ENCODE peak calls at places on chromosomes 13 and 19, in six cellular contexts. Q, Z, N, P, C and A are unnamed samples.

GRCh38 chr19:51060336-51060735 is 4.6 kb downstream of the KLK13 start:
- DNase-seq in Q (no peak), Z (no peak), N (no peak), P (no peak), C (no peak), A (no peak)

GRCh38 chr13:31314961-31315360 is 115.2 kb downstream of the B3GLCT start:
- DNase-seq in Q (no peak), Z (no peak), N (no peak), P (no peak), C (no peak), A (no peak)

GRCh38 chr13:83340170-83340569 is 542.1 kb downstream of the SLITRK1 start:
- DNase-seq in Q (no peak), Z (no peak), N (no peak), P (no peak), C (no peak), A (no peak)

GRCh38 chr13:76856141-76856571 is 30.0 kb downstream of the KCTD12 start:
- DNase-seq in Q (no peak), Z (no peak), N (peak), P (no peak), C (peak), A (peak)

GRCh38 chr13:66353664-66354063 is 876.5 kb downstream of the PCDH9 start:
- DNase-seq in Q (no peak), Z (no peak), N (no peak), P (peak), C (peak), A (peak)

GRCh38 chr19:30293051-30293785 is 79.0 kb upstream of the ZNF536 start:
- DNase-seq in Q (no peak), Z (no peak), N (no peak), P (no peak), C (no peak), A (no peak)

GRCh38 chr13:91167706-91168459 is 179.6 kb upstream of the MIR17HG start:
- DNase-seq in Q (no peak), Z (no peak), N (no peak), P (no peak), C (no peak), A (no peak)

GRCh38 chr19:30479657-30480056 is 107.5 kb downstream of the ZNF536 start:
- DNase-seq in Q (no peak), Z (no peak), N (no peak), P (no peak), C (no peak), A (no peak)

GRCh38 chr13:99265162-99265822 is 7.1 kb upstream of the GPR18 start:
- DNase-seq in Q (no peak), Z (no peak), N (peak), P (no peak), C (no peak), A (no peak)

GRCh38 chr19:17289489-17289888 is 7.8 kb downstream of the ANKLE1 start:
- DNase-seq in Q (no peak), Z (peak), N (peak), P (peak), C (peak), A (peak)

DNA sequence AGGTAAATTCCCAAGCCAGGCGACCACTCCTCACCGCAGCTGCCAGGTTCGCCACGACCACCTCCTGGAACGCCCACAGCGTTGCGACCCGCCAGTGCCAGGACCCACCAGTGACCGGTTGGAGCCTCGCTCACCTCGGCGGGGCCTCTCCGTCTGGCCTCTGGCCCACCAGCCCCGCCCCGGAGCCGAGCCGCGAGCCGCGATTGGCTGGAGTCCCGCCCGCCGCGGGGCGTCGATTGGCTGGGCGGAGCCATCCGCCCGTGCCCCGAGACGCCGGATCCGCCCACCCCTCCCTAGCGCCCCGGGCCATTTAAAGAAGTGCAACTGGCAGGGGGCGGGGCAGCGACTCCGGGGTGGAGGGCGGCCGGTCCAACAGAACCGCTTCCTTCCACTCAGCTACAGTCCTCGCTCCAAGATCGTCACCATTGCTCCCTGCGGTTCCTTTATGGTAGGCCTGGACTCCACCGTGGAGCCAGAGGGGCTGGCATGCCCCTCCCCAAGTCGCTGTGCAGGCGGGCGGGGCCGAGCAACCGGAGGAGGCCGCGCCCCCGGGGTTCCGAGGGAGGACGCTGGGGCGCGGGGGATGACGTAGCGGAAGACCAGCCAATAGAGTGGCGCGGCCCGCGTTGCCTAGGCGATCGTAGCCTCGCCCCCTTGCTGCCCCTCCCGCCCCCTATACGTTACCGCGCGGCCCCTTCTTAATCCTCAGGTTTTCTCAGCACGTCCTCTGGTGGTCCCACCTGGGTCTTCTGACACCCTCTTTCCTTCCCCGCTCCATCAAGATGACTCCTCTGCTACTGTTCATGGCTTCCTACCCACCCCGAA is at the start of gene SERTAD3:
- DNase-seq in Q (peak), Z (peak), N (peak), P (peak), C (peak), A (peak)
- TF ChIP-seq CTCF in Q (no peak), Z (no peak), N (peak), P (peak), C (peak), A (peak)

DNA sequence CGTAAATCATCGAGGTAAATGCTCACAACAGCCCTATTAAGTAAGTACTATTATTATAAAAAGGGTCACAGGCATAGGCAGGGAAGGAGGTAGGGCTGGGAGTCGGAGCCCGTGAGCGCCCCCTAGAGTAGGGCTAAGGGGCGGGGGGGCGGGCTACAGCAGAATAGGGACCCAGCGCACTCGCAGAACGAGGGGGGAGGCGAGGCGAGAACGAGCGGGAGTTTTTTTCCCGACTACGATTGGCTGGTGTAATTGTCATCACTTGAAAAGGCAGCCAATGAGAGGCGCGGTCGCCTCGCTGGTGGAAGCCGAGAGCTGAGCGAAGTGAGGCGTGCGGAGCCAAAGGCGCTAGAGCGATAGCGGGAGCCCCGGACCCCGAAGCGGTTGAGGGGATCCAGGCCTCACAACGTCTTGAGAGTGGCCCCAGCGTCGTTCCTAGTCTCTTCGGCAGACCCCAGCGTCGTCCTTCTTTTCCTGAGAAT is 24.2 kb downstream of the KEAP1 start:
- DNase-seq in Q (peak), Z (peak), N (peak), P (peak), C (peak), A (peak)
- TF ChIP-seq CTCF in Q (peak), Z (peak), N (peak), P (peak), C (peak), A (peak)

DNA sequence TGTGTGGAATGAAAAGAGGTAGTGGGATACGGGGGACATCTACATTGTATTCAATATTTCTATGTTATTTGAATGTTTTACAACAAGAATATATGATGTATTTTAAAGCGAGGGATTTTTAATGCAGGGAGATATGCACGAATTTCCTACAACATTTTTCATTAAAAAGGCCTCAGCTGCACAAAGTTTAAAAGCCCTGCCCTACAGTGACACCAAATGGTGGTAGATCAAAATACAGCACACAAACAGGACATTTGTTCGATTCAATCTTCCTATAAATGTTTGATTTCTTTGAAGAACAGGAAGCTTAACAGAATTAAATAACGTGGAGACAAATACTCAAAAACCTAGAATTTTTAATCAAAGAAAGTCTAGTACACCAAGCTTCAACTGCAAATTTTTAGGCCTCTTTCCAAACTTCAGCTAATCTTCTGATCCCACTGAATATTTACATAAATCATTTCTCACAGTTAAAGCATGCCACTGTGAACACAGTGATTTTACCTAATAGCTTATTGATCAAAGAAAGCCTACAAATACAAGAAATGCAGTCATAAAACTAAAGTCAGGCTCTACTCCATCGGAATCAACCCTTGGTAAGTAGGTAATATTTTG is 257.2 kb downstream of the DIAPH3 start:
- DNase-seq in Q (no peak), Z (no peak), N (no peak), P (peak), C (peak), A (peak)
- TF ChIP-seq CTCF in Q (peak), Z (peak), N (peak), P (peak), C (peak), A (peak)

DNA sequence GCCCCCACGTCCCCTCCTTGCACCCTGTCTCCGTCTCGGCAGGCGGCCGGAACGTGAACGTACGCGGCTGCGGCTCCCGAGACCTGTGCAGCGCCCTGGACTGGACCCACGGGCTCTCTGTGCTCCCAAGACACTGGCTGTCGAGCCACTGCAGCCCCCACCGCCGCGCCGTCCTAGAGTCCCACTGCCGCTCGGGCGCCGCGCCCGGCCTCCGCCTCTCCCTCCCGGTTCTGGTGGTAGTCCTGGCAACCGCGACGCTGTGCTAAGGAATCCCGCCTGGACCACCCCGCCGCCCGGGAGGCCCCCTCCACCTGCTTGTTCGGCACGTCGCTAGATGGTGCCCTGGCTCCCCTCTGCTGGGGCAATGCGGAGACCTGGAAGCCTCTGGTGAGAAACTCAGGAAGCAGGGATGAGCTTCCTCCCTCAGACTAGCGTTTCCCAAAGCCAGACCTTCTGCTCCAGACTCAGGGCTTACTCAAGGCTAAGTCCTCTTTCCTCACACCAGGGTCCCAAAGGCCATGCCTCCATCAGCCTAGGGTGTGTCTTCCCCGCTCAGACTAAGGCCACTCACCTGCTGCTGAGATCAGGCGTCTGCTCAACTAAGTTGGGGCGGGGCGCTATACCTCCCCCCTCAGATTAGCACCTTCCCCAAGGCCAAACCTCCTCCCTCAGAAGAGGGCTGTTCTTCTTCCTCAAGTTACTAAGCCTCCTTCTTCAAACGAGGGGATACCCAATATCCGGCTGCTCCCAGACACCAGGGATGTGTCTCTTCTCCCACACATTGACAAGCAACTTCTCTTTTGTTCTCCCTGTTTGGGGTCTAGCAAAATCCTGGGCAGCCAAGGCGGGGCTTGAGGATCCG is 16.1 kb upstream of the IRGC start:
- DNase-seq in Q (no peak), Z (peak), N (peak), P (no peak), C (peak), A (peak)
- TF ChIP-seq CTCF in Q (no peak), Z (no peak), N (no peak), P (no peak), C (no peak), A (no peak)